ENCODE peak calls at places on chromosomes 13 and 19, in seven cellular contexts. O is left lung; M is heart right ventricle; J is CD8-positive, alpha-beta memory T cell; L is tibial artery; U is psoas muscle; W is osteoblast. Z is an unnamed sample.

GRCh38 chr19:48878219-48879024 is 6.2 kb downstream of the PPP1R15A start:
- DNase-seq in O (no peak), M (no peak), J (peak; percentile 24), L (peak; percentile 59), U (no peak), W (peak; percentile 61), Z (no peak)

GRCh38 chr13:94061316-94061715 is 418.2 kb downstream of the DCT start:
- DNase-seq in O (no peak), M (no peak), J (no peak), L (no peak), U (no peak), W (no peak), Z (no peak)

GRCh38 chr13:67343777-67344176 is 113.6 kb upstream of the PCDH9 start:
- DNase-seq in O (no peak), M (no peak), J (no peak), L (no peak), U (no peak), W (no peak), Z (no peak)

GRCh38 chr13:110245421-110245899 is 61.5 kb downstream of the COL4A1 start:
- DNase-seq in O (no peak), M (no peak), J (no peak), L (no peak), U (peak; percentile 45), W (peak; percentile 72), Z (no peak)

GRCh38 chr19:28168557-28168956 is 1044.4 kb downstream of the UQCRFS1 start:
- DNase-seq in O (no peak), M (no peak), J (no peak), L (no peak), U (no peak), W (no peak), Z (no peak)

GRCh38 chr19:54312436-54313362 is at the start of gene LILRA5:
- DNase-seq in O (peak; percentile 84), M (peak; percentile 38), J (no peak), L (peak; percentile 60), U (peak; percentile 62), W (peak; percentile 66), Z (no peak)

GRCh38 chr13:79867248-79867647 is 386.3 kb downstream of the NDFIP2 start:
- DNase-seq in O (no peak), M (no peak), J (no peak), L (no peak), U (no peak), W (no peak), Z (no peak)

GRCh38 chr13:26839682-26840081 is 79.1 kb upstream of the GPR12 start:
- DNase-seq in O (no peak), M (no peak), J (no peak), L (no peak), U (no peak), W (no peak), Z (no peak)

GRCh38 chr19:5623397-5624153 is 692 bp downstream of the SAFB start:
- DNase-seq in O (no peak), M (peak; percentile 25), J (no peak), L (no peak), U (no peak), W (peak; percentile 58), Z (no peak)

GRCh38 chr19:1308718-1309117 is 23.0 kb downstream of the EFNA2 start:
- DNase-seq in O (no peak), M (no peak), J (no peak), L (no peak), U (no peak), W (peak; percentile 88), Z (no peak)

GRCh38 chr13:45548281-45548680 is 67.3 kb downstream of the ERICH6B start:
- DNase-seq in O (no peak), M (no peak), J (no peak), L (no peak), U (no peak), W (no peak), Z (no peak)

GRCh38 chr13:75175575-75175974 is 306.4 kb downstream of the TBC1D4 start:
- DNase-seq in O (no peak), M (no peak), J (no peak), L (no peak), U (no peak), W (peak; percentile 49), Z (no peak)

GRCh38 chr19:10286803-10287737 is at the start of gene ICAM4:
- DNase-seq in O (peak; percentile 89), M (peak; percentile 90), J (no peak), L (peak; percentile 54), U (peak; percentile 77), W (peak; percentile 81), Z (no peak)

GRCh38 chr19:23440791-23441190 is 45.5 kb upstream of the ZNF91 start:
- DNase-seq in O (no peak), M (no peak), J (no peak), L (no peak), U (no peak), W (no peak), Z (no peak)

GRCh38 chr13:90627813-90628212 is 719.7 kb upstream of the MIR17HG start:
- DNase-seq in O (no peak), M (no peak), J (no peak), L (no peak), U (no peak), W (no peak), Z (no peak)

GRCh38 chr13:90628471-90628870 is 719.0 kb upstream of the MIR17HG start:
- DNase-seq in O (no peak), M (no peak), J (no peak), L (no peak), U (no peak), W (no peak), Z (no peak)

GRCh38 chr13:90622547-90622946 is 724.9 kb upstream of the MIR17HG start:
- DNase-seq in O (no peak), M (no peak), J (no peak), L (no peak), U (no peak), W (no peak), Z (no peak)

GRCh38 chr13:90618133-90618532 is 729.4 kb upstream of the MIR17HG start:
- DNase-seq in O (no peak), M (no peak), J (no peak), L (no peak), U (no peak), W (no peak), Z (no peak)

DNA sequence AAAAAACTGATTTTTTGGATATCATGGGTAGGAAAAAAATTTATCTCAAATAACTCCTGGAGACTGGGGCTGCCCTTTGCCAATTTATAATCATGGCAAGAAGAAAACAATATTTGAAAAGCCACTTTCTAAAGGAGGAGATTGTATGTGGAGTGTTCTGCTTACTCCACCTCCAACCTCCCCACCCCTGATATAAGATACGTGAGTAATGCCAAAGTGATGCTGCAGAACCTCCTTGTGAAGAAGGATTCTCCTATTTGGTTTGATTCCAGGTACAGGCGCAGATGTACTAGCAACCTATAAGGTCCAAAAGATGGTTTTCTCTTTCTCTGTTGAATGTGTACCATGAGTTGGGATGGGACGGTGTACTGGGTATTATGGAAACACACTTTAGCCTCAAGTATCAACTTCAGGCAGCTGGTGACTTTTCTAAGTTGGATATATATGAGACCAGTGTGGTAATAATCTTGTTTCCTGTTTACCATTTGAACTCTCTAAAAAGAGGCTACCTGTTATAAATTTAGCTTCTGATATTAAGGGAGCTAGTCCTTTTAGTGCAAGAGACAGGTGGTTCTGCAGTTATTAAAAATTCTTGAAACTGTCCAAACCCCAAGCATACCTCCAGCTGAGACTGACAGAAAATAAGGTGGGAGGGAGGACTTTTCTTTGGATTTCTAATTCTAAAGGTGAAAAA is 724.0 kb upstream of the MIR17HG start:
- DNase-seq in O (no peak), M (no peak), J (no peak), L (no peak), U (no peak), W (no peak), Z (no peak)
- H3K27ac ChIP-seq in O (no peak overlapping the region), M (no peak overlapping the region), J (no peak overlapping the region), L (no peak overlapping the region), U (no peak overlapping the region), W (no peak overlapping the region), Z (no peak overlapping the region)

GRCh38 chr13:21689097-21689496 is 18.2 kb downstream of the FGF9 start:
- DNase-seq in O (no peak), M (no peak), J (no peak), L (no peak), U (no peak), W (no peak), Z (no peak)
- H3K27me3 ChIP-seq in O (no peaks in the 10 kb centered on the region), M (no peaks in the 10 kb centered on the region), J (no peaks in the 10 kb centered on the region), L (no peaks in the 10 kb centered on the region), U (no peaks in the 10 kb centered on the region), W (peaks cover 2% of the 10 kb centered on the region), Z (no peaks in the 10 kb centered on the region)

GRCh38 chr19:37467608-37468090 is 405 bp upstream of the ZNF569 start:
- DNase-seq in O (no peak), M (no peak), J (no peak), L (no peak), U (no peak), W (peak; percentile 69), Z (no peak)
- H3K9me3 ChIP-seq in O (peaks cover 36% of the 10 kb centered on the region), M (peaks cover 2% of the 10 kb centered on the region), J (peaks cover 5% of the 10 kb centered on the region), L (peaks cover 8% of the 10 kb centered on the region), U (peaks cover 10% of the 10 kb centered on the region), W (no peaks in the 10 kb centered on the region), Z (peaks cover 15% of the 10 kb centered on the region)

GRCh38 chr19:14516048-14516534 is 2.1 kb downstream of the DNAJB1 start:
- DNase-seq in O (no peak), M (no peak), J (no peak), L (no peak), U (no peak), W (peak; percentile 86), Z (no peak)
- H3K27ac ChIP-seq in O (peak overlapping the region; percentile 100), M (peak overlapping the region; percentile 99), J (peak overlapping the region; percentile 98), L (peak overlapping the region; percentile 98), U (peak overlapping the region; percentile 41), W (no peak overlapping the region), Z (no peak overlapping the region)

DNA sequence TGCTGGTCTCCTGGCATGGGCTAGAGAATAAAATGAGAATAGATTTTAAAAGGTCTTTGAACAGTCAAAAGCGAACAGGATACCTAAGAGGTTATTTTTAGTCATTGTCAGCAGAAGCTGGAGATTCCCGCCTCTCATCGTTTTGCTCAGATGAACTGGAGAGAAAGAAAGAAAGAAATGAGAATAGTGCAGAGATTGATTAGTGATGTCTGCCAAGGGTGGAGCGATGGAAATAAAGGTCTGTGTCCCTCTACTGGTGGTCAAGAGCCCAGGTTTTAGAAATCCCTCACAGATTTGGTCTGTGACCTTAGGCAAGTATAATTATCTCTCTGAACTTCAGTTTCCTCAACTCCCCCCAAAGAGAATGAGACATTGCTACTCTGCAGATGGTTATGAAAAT is 5.4 kb downstream of the NCAN start:
- DNase-seq in O (no peak), M (no peak), J (no peak), L (no peak), U (no peak), W (peak; percentile 15), Z (no peak)
- H3K27me3 ChIP-seq in O (peaks cover 84% of the 10 kb centered on the region), M (peaks cover 52% of the 10 kb centered on the region), J (peaks cover 23% of the 10 kb centered on the region), L (peaks cover 62% of the 10 kb centered on the region), U (peaks cover 43% of the 10 kb centered on the region), W (peaks cover 15% of the 10 kb centered on the region), Z (peaks cover 43% of the 10 kb centered on the region)

GRCh38 chr19:57135797-57136196 is 9.2 kb downstream of the ZIM3 start:
- DNase-seq in O (no peak), M (no peak), J (no peak), L (no peak), U (no peak), W (no peak), Z (no peak)
- H3K9me3 ChIP-seq in O (peaks cover 64% of the 10 kb centered on the region), M (no peaks in the 10 kb centered on the region), J (no peaks in the 10 kb centered on the region), L (peaks cover 6% of the 10 kb centered on the region), U (peaks cover 5% of the 10 kb centered on the region), W (no peaks in the 10 kb centered on the region), Z (peaks cover 10% of the 10 kb centered on the region)

GRCh38 chr13:81140675-81141074 is 799.7 kb upstream of the SPRY2 start:
- DNase-seq in O (no peak), M (no peak), J (no peak), L (no peak), U (no peak), W (no peak), Z (no peak)
- H3K27ac ChIP-seq in O (no peak overlapping the region), M (no peak overlapping the region), J (no peak overlapping the region), L (no peak overlapping the region), U (no peak overlapping the region), W (no peak overlapping the region), Z (no peak overlapping the region)